ENCODE peak calls at places on chromosome 4, in ten cellular contexts. B is pancreas; H is CD4-positive, alpha-beta memory T cell; E is neuronal stem cell; R is thyroid gland; A is PC-3; Z is trophoblast cell; M is A673; N is cardiac muscle cell; W is endodermal cell. O is an unnamed sample. For H3K36me3, the result is how much of the 10 kb centered on the place peaks cover.

GRCh38 chr4:41878991-41879491 is 56.2 kb upstream of the TMEM33 start:
- DNase-seq in B (no peak), N (no peak), H (no peak), W (peak), E (no peak), A (no peak), M (no peak), Z (no peak), R (no peak), O (no peak)

GRCh38 chr4:188822698-188823097 is 683.5 kb downstream of the TRIML1 start:
- DNase-seq in N (no peak), B (no peak), A (peak), R (no peak), M (no peak), H (no peak), W (peak), Z (no peak), E (peak), O (no peak)

GRCh38 chr4:98522603-98523395 is 135.6 kb downstream of the TSPAN5 start:
- DNase-seq in B (no peak), W (no peak), Z (no peak), H (no peak), E (peak), A (peak), R (no peak), N (peak), M (peak), O (no peak)

GRCh38 chr4:165398570-165398969 is 19.8 kb downstream of the CPE start:
- DNase-seq in Z (no peak), R (peak), A (no peak), M (peak), B (no peak), H (no peak), E (peak), N (peak), W (no peak), O (peak)

GRCh38 chr4:182242793-182243192 is 409 bp upstream of the TENM3 start:
- DNase-seq in B (no peak), R (no peak), H (no peak), Z (peak), E (no peak), A (no peak), M (peak), W (no peak), N (peak), O (no peak)

GRCh38 chr4:57065730-57066482 is 44.3 kb downstream of the IGFBP7 start:
- DNase-seq in E (no peak), M (no peak), B (no peak), A (no peak), Z (no peak), H (no peak), W (no peak), R (no peak), N (no peak), O (no peak)

GRCh38 chr4:139540161-139540560 is 15.9 kb downstream of the SETD7 start:
- DNase-seq in A (no peak), Z (no peak), N (peak), H (no peak), M (no peak), R (no peak), B (no peak), E (no peak), W (no peak), O (no peak)

GRCh38 chr4:96016615-96017299 is 176.9 kb downstream of the PDHA2 start:
- DNase-seq in A (peak), N (peak), B (no peak), E (no peak), W (no peak), M (no peak), H (no peak), Z (no peak), R (no peak), O (no peak)

GRCh38 chr4:105666693-105667092 is 41.8 kb downstream of the INTS12 start:
- DNase-seq in N (peak), W (no peak), H (no peak), A (peak), R (no peak), B (no peak), E (no peak), Z (no peak), M (peak), O (peak)

GRCh38 chr4:147617841-147618421 is 734 bp downstream of the TMEM184C start:
- DNase-seq in R (no peak), M (no peak), N (no peak), A (peak), H (no peak), B (no peak), Z (no peak), W (no peak), E (no peak), O (no peak)

DNA sequence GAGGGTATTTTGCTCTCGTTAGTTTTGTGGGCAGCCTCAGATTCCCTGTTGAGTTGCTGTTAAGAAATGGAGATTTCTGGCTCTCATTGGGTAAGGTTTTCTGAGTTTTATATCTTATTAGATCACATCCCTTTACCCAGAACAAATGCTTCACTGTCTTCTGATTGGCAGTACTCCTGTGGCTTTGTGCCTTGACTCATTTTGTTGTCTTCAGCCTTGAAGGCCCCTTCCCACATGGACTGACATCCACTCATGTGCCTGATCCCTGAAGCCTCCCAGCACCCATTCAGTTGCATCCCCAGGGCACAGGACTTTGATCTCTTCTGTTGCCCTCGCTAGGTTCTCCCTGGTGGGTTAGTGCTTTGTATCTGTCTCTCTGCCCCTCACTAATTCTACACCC is 10.4 kb downstream of the MED28 start:
- DNase-seq in R (no peak), M (no peak), W (no peak), H (no peak), N (no peak), E (no peak), B (no peak), Z (no peak), A (no peak), O (no peak)
- H3K36me3 ChIP-seq in R (half or more), M (half or more), W (half or more), H (half or more), N (half or more), E (half or more), B (under half), Z (half or more), A (under half), O (half or more)

GRCh38 chr4:76948441-76949292 is 885 bp upstream of the SEPTIN11 start:
- DNase-seq in E (peak), M (peak), W (peak), B (peak), H (peak), Z (peak), N (peak), R (peak), A (peak), O (peak)
- H3K27ac ChIP-seq in E (peak), M (peak), W (peak), B (peak), H (peak), Z (peak), N (peak), R (peak), A (peak), O (no peak)

GRCh38 chr4:1223841-1224809 is 24.8 kb downstream of the CTBP1 start:
- DNase-seq in N (no peak), E (no peak), W (no peak), A (no peak), B (no peak), M (no peak), H (no peak), R (no peak), Z (no peak), O (no peak)

GRCh38 chr4:1227817-1228216 is 21.1 kb downstream of the CTBP1 start:
- DNase-seq in E (no peak), R (no peak), Z (no peak), H (no peak), M (no peak), W (no peak), N (no peak), A (no peak), B (no peak), O (no peak)

GRCh38 chr4:1225272-1226166 is 23.4 kb downstream of the CTBP1 start:
- DNase-seq in H (no peak), R (no peak), W (no peak), N (no peak), B (no peak), Z (no peak), A (no peak), E (no peak), M (no peak), O (no peak)

GRCh38 chr4:1226167-1226514 is 22.8 kb downstream of the CTBP1 start:
- DNase-seq in B (no peak), E (no peak), N (no peak), A (no peak), R (no peak), H (no peak), M (no peak), Z (no peak), W (no peak), O (no peak)

DNA sequence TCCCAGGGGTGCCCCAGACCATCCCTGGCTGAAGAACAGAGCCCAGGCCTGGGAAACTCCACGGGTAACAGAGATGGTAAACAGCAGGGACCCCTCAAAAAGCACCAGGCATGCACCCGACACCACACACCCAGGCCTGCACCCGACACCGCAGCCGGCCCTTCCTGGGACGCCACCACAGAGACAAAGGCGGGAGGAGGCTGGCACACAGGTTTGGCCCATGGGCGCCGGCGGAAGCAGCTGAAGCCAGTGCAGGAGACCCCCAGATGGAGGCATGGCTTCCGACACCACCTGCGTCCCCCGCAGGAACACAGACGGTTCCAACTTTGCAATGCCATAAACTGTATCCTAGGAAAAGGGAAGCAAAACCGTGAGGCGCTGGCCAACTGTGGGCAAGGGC is 22.3 kb downstream of the CTBP1 start:
- DNase-seq in W (no peak), N (no peak), Z (no peak), H (no peak), A (no peak), B (no peak), E (no peak), M (no peak), R (no peak), O (no peak)
- H3K36me3 ChIP-seq in W (under half), N (under half), Z (half or more), H (half or more), A (under half), B (half or more), E (half or more), M (half or more), R (half or more), O (under half)

GRCh38 chr4:30471861-30472260 is 248.3 kb upstream of the PCDH7 start:
- DNase-seq in R (no peak), E (no peak), H (no peak), Z (no peak), B (no peak), A (no peak), N (no peak), M (no peak), W (no peak), O (no peak)

GRCh38 chr4:30473225-30473624 is 246.9 kb upstream of the PCDH7 start:
- DNase-seq in R (no peak), M (no peak), H (no peak), W (no peak), A (no peak), Z (no peak), E (no peak), B (no peak), N (no peak), O (no peak)
- H3K27ac ChIP-seq in R (no peak), M (no peak), H (no peak), W (no peak), A (no peak), Z (no peak), E (no peak), B (no peak), N (no peak), O (no peak)

DNA sequence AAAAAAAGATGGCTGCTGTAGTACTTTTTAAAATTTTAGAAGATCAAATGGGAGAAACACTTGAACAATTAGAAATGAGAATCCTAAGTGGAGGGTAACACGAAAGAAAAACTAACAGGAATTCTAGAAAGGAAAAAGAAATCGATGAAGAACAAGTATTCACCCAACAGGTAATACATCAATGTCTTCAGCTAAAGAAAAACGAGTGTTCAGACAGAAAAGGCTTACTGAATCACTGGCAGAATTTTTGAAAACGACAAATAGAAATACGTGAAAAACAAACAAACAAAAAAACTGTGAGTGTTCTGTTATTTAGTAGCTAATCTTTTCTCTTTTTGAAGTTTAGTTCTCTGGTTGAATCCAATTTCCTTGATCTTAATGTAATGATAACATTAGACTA is 1.8 kb downstream of the MAD2L1 start:
- DNase-seq in N (no peak), E (no peak), M (no peak), R (no peak), A (no peak), H (no peak), W (no peak), Z (no peak), B (no peak), O (no peak)
- H3K36me3 ChIP-seq in N (under half), E (half or more), M (under half), R (under half), A (under half), H (under half), W (under half), Z (under half), B (under half), O (half or more)